ENCODE peak calls at places on chromosomes 1 and 21, in four cellular contexts. O, T, W and U are unnamed samples.

GRCh38 chr21:45224189-45224938 is 63.3 kb downstream of the POFUT2 start:
- DNase-seq in O (no peak), T (no peak), W (no peak), U (no peak)

GRCh38 chr1:232529747-232530146 is 100.2 kb downstream of the SIPA1L2 start:
- DNase-seq in O (no peak), W (no peak), T (no peak), U (no peak)

GRCh38 chr1:148160421-148161251 is 8.6 kb upstream of the NBPF11 start:
- DNase-seq in W (no peak), O (no peak), T (no peak), U (no peak)

GRCh38 chr1:79497193-79497773 is 490.8 kb upstream of the ADGRL4 start:
- DNase-seq in T (peak), O (no peak), W (peak), U (no peak)

GRCh38 chr1:194624833-194625232 is 1438.4 kb upstream of the B3GALT2 start:
- DNase-seq in W (no peak), T (no peak), O (no peak), U (no peak)

GRCh38 chr1:76073471-76073870 is 1.1 kb upstream of the ST6GALNAC3 start:
- DNase-seq in T (no peak), W (no peak), O (no peak), U (no peak)

GRCh38 chr1:192327997-192328396 is 11.2 kb downstream of the RGS21 start:
- DNase-seq in O (no peak), T (no peak), W (no peak), U (no peak)

GRCh38 chr1:156666862-156667609 is 10.2 kb downstream of the NES start:
- DNase-seq in T (peak), O (no peak), W (peak), U (no peak)

GRCh38 chr21:33434770-33435360 is 31.7 kb downstream of the IFNGR2 start:
- DNase-seq in W (no peak), O (no peak), T (peak), U (peak)

GRCh38 chr21:33196956-33197374 is 32.8 kb upstream of the IFNAR2 start:
- DNase-seq in O (peak), W (peak), T (peak), U (no peak)

GRCh38 chr1:112954945-112955677 is 885 bp downstream of the SLC16A1 start:
- DNase-seq in W (peak), T (peak), O (peak), U (no peak)

GRCh38 chr1:67062412-67062811 is 8.5 kb upstream of the SLC35D1 start:
- DNase-seq in O (no peak), W (no peak), T (peak), U (no peak)

GRCh38 chr1:48853006-48853405 is 76.3 kb upstream of the BEND5 start:
- DNase-seq in T (no peak), W (no peak), O (no peak), U (no peak)

GRCh38 chr21:26405735-26406361 is 167.2 kb downstream of the CYYR1 start:
- DNase-seq in O (no peak), T (peak), W (no peak), U (no peak)

GRCh38 chr1:114641377-114641776 is 28.5 kb downstream of the DENND2C start:
- DNase-seq in T (no peak), W (no peak), O (no peak), U (no peak)

GRCh38 chr1:119470377-119470776 is 36.6 kb upstream of the HSD3B1 start:
- DNase-seq in T (no peak), W (no peak), O (no peak), U (no peak)

GRCh38 chr1:24536391-24536840 is 19.5 kb upstream of the NCMAP start:
- DNase-seq in T (no peak), O (no peak), W (peak), U (peak)

GRCh38 chr1:155124503-155125463 is 2.9 kb upstream of the EFNA1 start:
- DNase-seq in W (no peak), O (peak), T (no peak), U (no peak)

GRCh38 chr1:176512966-176513365 is 50.0 kb downstream of the PAPPA2 start:
- DNase-seq in T (no peak), O (no peak), W (no peak), U (no peak)

GRCh38 chr1:15283500-15283899 is 36.5 kb downstream of the FHAD1 start:
- DNase-seq in T (no peak), O (no peak), W (no peak), U (no peak)

GRCh38 chr1:199616947-199617346 is 410.6 kb upstream of the NR5A2 start:
- DNase-seq in O (no peak), W (no peak), T (no peak), U (no peak)

GRCh38 chr1:109151146-109151545 is 37.2 kb downstream of the ELAPOR1 start:
- DNase-seq in T (peak), W (peak), O (peak), U (no peak)

GRCh38 chr21:25283720-25284119 is 323.6 kb downstream of the MRPL39 start:
- DNase-seq in T (no peak), O (no peak), W (peak), U (no peak)
- TF ChIP-seq CBX5 in T (no peak), O (no peak), W (no peak), U (no peak)

GRCh38 chr1:172147541-172147940 is 272.9 kb upstream of the C1orf105 start:
- DNase-seq in T (no peak), O (no peak), W (no peak), U (no peak)

GRCh38 chr1:172144445-172145060 is 275.9 kb upstream of the C1orf105 start:
- DNase-seq in O (no peak), T (no peak), W (no peak), U (no peak)

GRCh38 chr1:172145231-172145651 is 275.2 kb upstream of the C1orf105 start:
- DNase-seq in O (no peak), W (no peak), T (no peak), U (no peak)

GRCh38 chr1:172145656-172146055 is 274.8 kb upstream of the C1orf105 start:
- DNase-seq in W (no peak), O (no peak), T (no peak), U (no peak)

GRCh38 chr1:172146149-172146850 is 274.2 kb upstream of the C1orf105 start:
- DNase-seq in W (no peak), O (no peak), T (no peak), U (no peak)
- TF ChIP-seq CBX5 in W (no peak), O (no peak), T (no peak), U (no peak)

GRCh38 chr1:179007233-179007632 is 18.5 kb upstream of the FAM20B start:
- DNase-seq in W (peak), T (no peak), O (no peak), U (no peak)
- TF ChIP-seq CBX5 in W (no peak), T (no peak), O (no peak), U (no peak)

DNA sequence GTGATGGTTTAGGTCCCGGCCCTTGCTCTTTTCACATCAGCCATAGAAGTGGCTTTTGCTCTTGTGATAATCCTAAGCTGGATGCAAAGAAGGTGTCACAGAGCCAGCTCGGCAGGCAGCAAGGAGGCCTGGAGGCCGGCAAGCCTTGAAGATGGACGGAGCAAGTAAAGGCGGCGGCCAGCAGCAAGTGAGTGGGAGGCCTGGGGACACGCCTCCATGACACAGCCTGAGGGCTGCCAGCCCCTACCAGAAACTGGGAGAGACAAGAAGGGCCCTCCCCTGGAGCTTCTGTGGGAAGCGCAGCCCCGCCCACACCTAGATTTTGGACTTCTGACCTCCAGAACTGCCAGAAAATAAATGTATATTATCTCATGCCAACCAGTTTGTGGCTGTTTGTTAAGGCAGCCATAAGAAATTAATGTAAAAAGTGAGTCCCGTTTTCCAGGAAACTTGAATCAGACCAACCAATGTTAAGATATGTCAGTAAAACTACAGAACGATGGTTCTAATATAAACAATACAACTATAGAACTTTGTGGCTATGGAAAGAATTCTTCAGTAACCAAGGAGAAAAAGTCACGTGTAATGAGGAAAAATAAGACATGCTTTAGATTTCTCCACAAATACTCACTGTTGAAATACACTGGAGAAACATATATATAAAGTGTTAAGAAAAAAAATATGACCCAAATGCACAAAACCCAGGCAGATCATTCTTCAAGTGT is 49.9 kb downstream of the BACE2 start:
- DNase-seq in O (no peak), T (peak), W (no peak), U (no peak)
- TF ChIP-seq CBX5 in O (no peak), T (no peak), W (no peak), U (no peak)

GRCh38 chr1:202821467-202821866 is 10.7 kb downstream of the PCAT6 start:
- DNase-seq in O (no peak), W (no peak), T (no peak), U (no peak)
- TF ChIP-seq CBX5 in O (no peak), W (no peak), T (no peak), U (no peak)

DNA sequence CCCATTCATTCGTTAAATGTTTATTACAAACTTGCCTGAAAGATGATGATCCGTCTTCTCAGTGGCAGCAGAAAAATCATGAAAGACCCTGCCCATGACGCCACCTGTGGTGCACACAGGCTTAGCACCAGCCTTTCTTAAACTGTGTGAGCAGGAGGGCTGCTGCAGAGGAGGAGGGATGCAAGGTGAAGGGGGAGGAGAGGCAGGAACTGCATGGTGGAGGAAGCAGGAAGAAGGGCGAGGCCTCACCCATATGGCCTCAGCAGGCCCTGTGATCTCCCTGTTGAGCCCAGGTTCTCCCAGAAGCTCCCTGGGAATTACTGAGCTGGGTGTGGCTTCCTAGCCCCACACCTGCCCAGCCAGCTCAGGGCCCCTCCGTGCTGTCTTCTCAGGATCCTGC is 25.0 kb upstream of the RD3 start:
- DNase-seq in T (peak), W (peak), O (no peak), U (no peak)
- TF ChIP-seq CBX5 in T (no peak), W (no peak), O (no peak), U (no peak)